ENCODE peak calls at places on chromosomes 2 and 18, in five cellular contexts. U is Calu3, H is neural crest cell, M is heart left ventricle, K is fibroblast of mammary gland. B is an unnamed sample.

GRCh38 chr2:176581557-176582150 is 312.4 kb downstream of the MTX2 start:
- DNase-seq in M (no peak), H (no peak), K (no peak), U (no peak), B (no peak)

GRCh38 chr18:8942021-8942908 is 160.2 kb upstream of the NDUFV2 start:
- DNase-seq in H (no peak), K (peak; percentile 37), M (no peak), U (no peak), B (no peak)

GRCh38 chr18:35478520-35479435 is 19.0 kb downstream of the INO80C start:
- DNase-seq in H (no peak), M (peak; percentile 34), U (peak; percentile 78), K (peak; percentile 99), B (no peak)

GRCh38 chr2:119221609-119222008 is 2.0 kb upstream of the STEAP3 start:
- DNase-seq in M (no peak), U (no peak), K (no peak), H (no peak), B (no peak)

GRCh38 chr2:67008114-67008513 is 389.0 kb upstream of the ETAA1 start:
- DNase-seq in K (no peak), H (no peak), U (no peak), M (no peak), B (no peak)

GRCh38 chr2:170030040-170030439 is 147.9 kb upstream of the MYO3B start:
- DNase-seq in K (no peak), U (no peak), M (no peak), H (no peak), B (no peak)

GRCh38 chr2:108944601-108945241 is 44.3 kb downstream of the EDAR start:
- DNase-seq in M (no peak), H (no peak), U (no peak), K (no peak), B (no peak)

GRCh38 chr2:179749210-179749609 is 112.2 kb downstream of the ZNF385B start:
- DNase-seq in K (peak; percentile 86), U (no peak), H (no peak), M (no peak), B (no peak)

GRCh38 chr2:36561223-36561944 is 36.6 kb downstream of the FEZ2 start:
- DNase-seq in H (no peak), K (peak; percentile 90), M (peak; percentile 35), U (peak; percentile 64), B (no peak)

GRCh38 chr18:62625019-62625418 is 90.3 kb upstream of the PHLPP1 start:
- DNase-seq in M (peak; percentile 44), H (no peak), U (no peak), K (no peak), B (no peak)

GRCh38 chr2:176088048-176088936 is 4.2 kb upstream of the HOXD13 start:
- DNase-seq in U (peak; percentile 73), H (peak; percentile 62), M (no peak), K (peak; percentile 32), B (no peak)

GRCh38 chr2:1766400-1766799 is 22.1 kb upstream of the PXDN start:
- DNase-seq in K (no peak), M (no peak), U (no peak), H (no peak), B (no peak)

GRCh38 chr2:161379740-161380139 is 36.4 kb upstream of the TBR1 start:
- DNase-seq in M (peak; percentile 52), K (no peak), U (no peak), H (no peak), B (no peak)

DNA sequence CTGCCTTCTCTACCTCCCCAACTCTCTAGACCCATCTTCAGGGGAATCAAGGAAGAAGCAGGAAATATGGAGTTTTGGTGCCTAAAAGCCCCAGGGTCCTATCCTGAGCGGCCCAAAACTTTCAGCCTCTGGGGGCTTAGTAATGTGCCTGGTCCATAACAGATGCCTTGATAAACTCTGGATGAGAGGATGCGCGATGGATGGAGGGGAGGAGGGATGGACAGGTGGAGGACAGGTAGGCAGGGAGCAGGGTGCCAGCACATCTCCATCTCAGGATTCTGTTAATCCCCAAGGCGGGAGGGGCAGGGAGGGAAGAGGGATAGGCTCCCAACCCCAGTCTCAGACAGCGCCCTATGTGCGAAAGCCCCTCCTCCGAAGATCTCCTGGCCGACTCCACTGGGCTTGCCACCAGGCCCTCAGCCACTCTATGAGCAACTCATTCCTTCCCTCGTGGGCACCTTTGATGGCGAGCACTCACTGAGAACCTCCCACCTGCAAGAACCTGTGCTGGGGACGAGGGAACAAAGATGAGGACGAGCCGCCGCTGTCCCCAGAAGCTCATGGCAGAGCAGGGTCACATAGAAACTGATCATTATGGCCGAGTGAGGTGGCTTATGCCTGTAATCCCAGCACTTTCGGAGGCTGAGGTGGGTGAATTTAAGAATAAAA is 23.1 kb downstream of the HS1BP3 start:
- DNase-seq in H (no peak), M (peak; percentile 15), K (no peak), U (no peak), B (no peak)
- TF ChIP-seq CTCF in H (no peak), M (no peak), K (no peak), U (no peak), B (no peak)

DNA sequence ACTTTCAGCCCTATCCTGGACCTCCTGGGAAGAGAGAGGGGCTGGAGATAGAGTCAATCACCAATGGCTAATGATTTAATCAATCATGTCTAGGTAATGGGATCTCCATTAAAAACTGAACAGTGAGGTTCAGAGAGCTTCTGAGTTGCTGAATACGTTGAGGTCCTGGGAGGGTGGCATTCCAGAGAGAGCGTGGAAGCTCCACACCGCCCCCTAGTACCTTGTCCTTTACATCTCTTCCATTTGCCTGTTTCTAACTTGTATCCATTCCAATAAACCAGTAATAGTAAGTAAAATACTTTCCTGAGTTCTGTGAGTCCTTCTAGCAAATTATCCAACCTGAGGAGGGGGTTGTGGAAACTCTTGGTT is 101.7 kb downstream of the B3GNT2 start:
- DNase-seq in M (no peak), U (no peak), K (peak; percentile 37), H (no peak), B (no peak)
- TF ChIP-seq CTCF in M (no peak), U (no peak), K (peak; percentile 40), H (no peak), B (no peak)

GRCh38 chr18:5546660-5547059 is 2.9 kb upstream of the EPB41L3 start:
- DNase-seq in U (no peak), M (no peak), H (peak; percentile 18), K (peak; percentile 77), B (no peak)
- TF ChIP-seq CTCF in U (no peak), M (peak; percentile 32), H (peak; percentile 67), K (peak; percentile 91), B (no peak)

GRCh38 chr2:13057671-13058070 is 340.9 kb downstream of the TRIB2 start:
- DNase-seq in K (no peak), M (no peak), U (no peak), H (no peak), B (no peak)
- TF ChIP-seq CTCF in K (no peak), M (no peak), U (no peak), H (no peak), B (no peak)

GRCh38 chr2:45128580-45128997 is 119.3 kb upstream of the SIX2 start:
- DNase-seq in K (peak; percentile 99), M (peak; percentile 41), U (peak; percentile 64), H (no peak), B (peak; percentile 74)
- TF ChIP-seq CTCF in K (peak; percentile 13), M (no peak), U (no peak), H (no peak), B (no peak)

DNA sequence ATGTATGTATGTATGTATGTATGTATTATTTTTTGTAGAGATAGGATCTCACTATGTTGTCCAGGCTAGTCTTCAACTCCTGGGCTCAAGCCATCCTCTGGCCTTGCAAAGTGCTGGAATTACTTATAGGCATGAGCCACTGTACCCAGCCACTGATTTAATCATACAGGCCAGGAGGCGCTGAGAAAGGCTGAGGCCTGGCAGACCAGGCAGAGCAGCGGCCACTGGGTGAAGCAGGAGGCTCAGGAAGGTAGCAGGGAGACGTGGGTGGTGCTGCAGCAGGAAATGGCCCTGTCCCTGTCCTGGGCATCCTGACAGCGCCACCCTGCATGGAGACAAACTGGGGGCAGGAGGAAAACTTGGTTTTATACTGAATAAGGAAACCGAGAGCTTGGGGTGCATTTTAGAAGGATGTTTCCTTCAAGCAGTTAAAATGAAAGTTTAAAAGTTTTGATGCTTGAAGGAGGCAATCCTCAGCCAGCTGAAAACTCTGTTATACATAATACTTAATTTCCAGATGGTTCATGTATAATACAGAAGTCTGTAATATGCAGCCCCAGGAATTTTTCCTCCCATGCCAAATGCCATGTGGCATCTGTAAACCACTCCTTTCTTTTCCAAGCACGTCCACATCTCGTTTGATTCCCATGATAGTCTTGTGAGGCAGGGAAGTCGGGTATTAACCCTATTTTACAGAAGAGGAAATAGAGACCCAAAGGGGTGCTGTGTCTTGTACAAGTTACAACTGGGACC is 182.4 kb downstream of the CELF4 start:
- DNase-seq in U (no peak), M (no peak), K (no peak), H (no peak), B (no peak)
- TF ChIP-seq CTCF in U (no peak), M (no peak), K (no peak), H (no peak), B (no peak)

GRCh38 chr2:218658671-218659257 is 659 bp downstream of the ZNF142 start:
- DNase-seq in H (peak; percentile 16), K (peak; percentile 34), U (peak; percentile 78), M (no peak), B (no peak)
- TF ChIP-seq CTCF in H (peak; percentile 64), K (peak; percentile 41), U (peak; percentile 64), M (no peak), B (no peak)

GRCh38 chr2:121748202-121748601 is 7.2 kb upstream of the TSN start:
- DNase-seq in U (no peak), K (peak; percentile 60), H (no peak), M (no peak), B (no peak)
- TF ChIP-seq CTCF in U (no peak), K (peak; percentile 49), H (peak; percentile 58), M (peak; percentile 23), B (no peak)

DNA sequence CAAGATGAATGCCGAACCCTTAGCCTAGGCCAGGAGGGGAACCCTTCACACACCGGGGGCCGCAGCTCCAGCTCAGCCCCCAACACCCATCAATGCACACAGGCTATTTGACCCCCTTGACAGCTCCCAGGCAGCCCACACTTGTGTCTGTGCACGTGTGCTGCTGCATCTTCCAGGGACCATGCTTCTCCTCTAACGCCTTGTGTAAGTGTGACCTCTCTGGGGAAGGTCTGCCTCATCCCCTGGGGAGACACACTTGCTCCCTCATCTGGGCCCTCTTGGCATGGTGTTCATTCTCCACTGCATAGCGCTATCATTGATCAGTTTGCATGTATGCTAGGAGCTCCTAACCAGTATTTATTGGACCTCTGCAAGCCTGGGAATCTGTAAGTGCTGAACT is 120.0 kb upstream of the FHL2 start:
- DNase-seq in K (peak; percentile 26), H (no peak), U (peak; percentile 23), M (no peak), B (no peak)
- TF ChIP-seq CTCF in K (peak; percentile 9), H (no peak), U (no peak), M (peak; percentile 6), B (no peak)

B was measured in omental fat pad.